ENCODE peak calls at places on chromosomes 5 and 9, in four cellular contexts. One of them, this sample, is unnamed.

GRCh38 chr5:143796753-143797152 is 15.2 kb upstream of the HMHB1 start:
- DNase-seq in K562: no peak
- DNase-seq in HepG2: no peak
- DNase-seq in GM12878: no peak
- DNase-seq in this sample: no peak

GRCh38 chr9:112809351-112809848 is 58.8 kb downstream of the SNX30 start:
- DNase-seq in HepG2: no peak
- DNase-seq in GM12878: peak; percentile 98
- DNase-seq in K562: no peak
- DNase-seq in this sample: no peak

GRCh38 chr9:22216730-22217160 is 207.6 kb upstream of the CDKN2B start:
- DNase-seq in GM12878: no peak
- DNase-seq in HepG2: peak; percentile 8
- DNase-seq in K562: no peak
- DNase-seq in this sample: no peak

GRCh38 chr5:179558912-179559279 is 8.5 kb downstream of the RUFY1 start:
- DNase-seq in HepG2: peak; percentile 39
- DNase-seq in K562: no peak
- DNase-seq in GM12878: no peak
- DNase-seq in this sample: peak; percentile 69

GRCh38 chr5:68475476-68475875 is 259.9 kb downstream of the PIK3R1 start:
- DNase-seq in HepG2: no peak
- DNase-seq in K562: no peak
- DNase-seq in GM12878: no peak
- DNase-seq in this sample: no peak

GRCh38 chr5:137231535-137231934 is 267.6 kb downstream of the SPOCK1 start:
- DNase-seq in GM12878: no peak
- DNase-seq in HepG2: no peak
- DNase-seq in K562: no peak
- DNase-seq in this sample: no peak

GRCh38 chr5:140398379-140398811 is 3.2 kb upstream of the ANKHD1 start:
- DNase-seq in K562: no peak
- DNase-seq in HepG2: peak; percentile 20
- DNase-seq in GM12878: no peak
- DNase-seq in this sample: peak; percentile 34

GRCh38 chr5:122607818-122608217 is 167.1 kb upstream of the SNX2 start:
- DNase-seq in HepG2: no peak
- DNase-seq in K562: no peak
- DNase-seq in GM12878: no peak
- DNase-seq in this sample: no peak

GRCh38 chr5:103674321-103674720 is 111.7 kb upstream of the NUDT12 start:
- DNase-seq in HepG2: no peak
- DNase-seq in K562: no peak
- DNase-seq in GM12878: no peak
- DNase-seq in this sample: no peak

GRCh38 chr9:69180670-69181069 is 6.6 kb downstream of the TJP2 start:
- DNase-seq in HepG2: peak; percentile 93
- DNase-seq in K562: peak; percentile 85
- DNase-seq in GM12878: no peak
- DNase-seq in this sample: peak; percentile 86

DNA sequence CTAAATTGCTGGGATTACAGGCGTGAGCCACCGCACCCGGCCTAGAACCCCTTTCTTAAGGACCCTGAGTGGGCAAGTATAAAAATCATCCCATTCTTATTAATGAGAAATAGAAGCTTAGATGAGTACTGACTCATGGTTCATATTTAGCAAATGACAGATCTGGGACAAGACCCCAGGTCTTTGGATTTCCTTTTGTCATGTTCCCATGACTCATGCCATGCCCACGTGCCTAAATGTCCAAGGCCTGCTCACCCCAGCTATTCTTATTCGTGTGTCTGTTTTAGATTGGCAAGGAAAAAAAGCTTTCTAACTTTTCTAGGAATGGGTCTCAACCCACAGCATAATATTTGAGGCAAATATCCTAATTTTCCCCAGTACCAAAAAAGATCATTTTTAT is 57.7 kb upstream of the RPS23 start:
- DNase-seq in GM12878: no peak
- DNase-seq in K562: no peak
- DNase-seq in HepG2: no peak
- DNase-seq in this sample: no peak
- TF ChIP-seq POLR2AphosphoS2 in GM12878: no peak
- TF ChIP-seq POLR2AphosphoS2 in K562: no peak
- TF ChIP-seq POLR2AphosphoS2 in HepG2: no peak
- TF ChIP-seq POLR2AphosphoS2 in this sample: no peak

GRCh38 chr5:72281764-72282499 is 38.1 kb downstream of the MRPS27 start:
- DNase-seq in K562: peak; percentile 19
- DNase-seq in HepG2: peak; percentile 35
- DNase-seq in GM12878: no peak
- DNase-seq in this sample: peak; percentile 56

GRCh38 chr5:72281430-72281763 is 38.6 kb downstream of the MRPS27 start:
- DNase-seq in GM12878: no peak
- DNase-seq in K562: no peak
- DNase-seq in HepG2: no peak
- DNase-seq in this sample: no peak

GRCh38 chr5:72282878-72283277 is 37.2 kb downstream of the MRPS27 start:
- DNase-seq in HepG2: no peak
- DNase-seq in GM12878: no peak
- DNase-seq in K562: no peak
- DNase-seq in this sample: no peak

GRCh38 chr5:72284674-72285424 is 35.2 kb downstream of the MRPS27 start:
- DNase-seq in GM12878: no peak
- DNase-seq in K562: no peak
- DNase-seq in HepG2: no peak
- DNase-seq in this sample: no peak

GRCh38 chr5:72283358-72283757 is 36.7 kb downstream of the MRPS27 start:
- DNase-seq in K562: no peak
- DNase-seq in HepG2: no peak
- DNase-seq in GM12878: no peak
- DNase-seq in this sample: no peak
- TF ChIP-seq POLR2AphosphoS2 in K562: no peak
- TF ChIP-seq POLR2AphosphoS2 in HepG2: no peak
- TF ChIP-seq POLR2AphosphoS2 in GM12878: no peak
- TF ChIP-seq POLR2AphosphoS2 in this sample: no peak

DNA sequence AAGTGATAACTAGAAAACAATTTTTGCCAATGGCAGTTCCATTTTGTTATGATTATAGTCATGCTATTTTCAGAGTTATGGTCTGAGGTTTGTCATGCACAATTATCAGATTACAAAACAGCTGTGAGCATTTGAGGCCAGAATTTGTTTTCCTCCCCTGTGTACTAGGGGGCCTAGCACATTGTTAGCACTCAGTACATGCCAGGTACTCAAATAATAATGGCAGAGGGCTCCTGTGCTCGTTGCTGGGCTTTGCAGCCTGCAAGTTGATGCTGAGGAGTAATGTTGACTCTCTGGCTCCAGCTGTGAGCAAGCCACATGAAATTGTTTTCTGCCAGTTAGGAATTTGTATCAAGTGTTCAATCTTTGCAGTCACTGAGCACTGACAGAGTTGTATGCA is 6.9 kb downstream of the DNAI1 start:
- DNase-seq in GM12878: no peak
- DNase-seq in HepG2: no peak
- DNase-seq in K562: no peak
- DNase-seq in this sample: no peak
- TF ChIP-seq POLR2AphosphoS2 in GM12878: no peak
- TF ChIP-seq POLR2AphosphoS2 in HepG2: no peak
- TF ChIP-seq POLR2AphosphoS2 in K562: no peak
- TF ChIP-seq POLR2AphosphoS2 in this sample: no peak

GRCh38 chr5:95647886-95648860 is 1.6 kb downstream of the RFESD start:
- DNase-seq in HepG2: no peak
- DNase-seq in GM12878: no peak
- DNase-seq in K562: no peak
- DNase-seq in this sample: peak; percentile 26
- TF ChIP-seq POLR2AphosphoS2 in HepG2: no peak
- TF ChIP-seq POLR2AphosphoS2 in GM12878: no peak
- TF ChIP-seq POLR2AphosphoS2 in K562: no peak
- TF ChIP-seq POLR2AphosphoS2 in this sample: no peak

GRCh38 chr9:18366184-18366583 is 107.8 kb upstream of the ADAMTSL1 start:
- DNase-seq in HepG2: no peak
- DNase-seq in K562: no peak
- DNase-seq in GM12878: no peak
- DNase-seq in this sample: no peak

GRCh38 chr9:18360005-18360404 is 113.9 kb upstream of the ADAMTSL1 start:
- DNase-seq in HepG2: no peak
- DNase-seq in GM12878: no peak
- DNase-seq in K562: no peak
- DNase-seq in this sample: no peak

GRCh38 chr9:18365651-18366050 is 108.3 kb upstream of the ADAMTSL1 start:
- DNase-seq in HepG2: no peak
- DNase-seq in GM12878: no peak
- DNase-seq in K562: no peak
- DNase-seq in this sample: no peak

GRCh38 chr9:18361621-18362020 is 112.3 kb upstream of the ADAMTSL1 start:
- DNase-seq in GM12878: no peak
- DNase-seq in HepG2: no peak
- DNase-seq in K562: no peak
- DNase-seq in this sample: no peak

DNA sequence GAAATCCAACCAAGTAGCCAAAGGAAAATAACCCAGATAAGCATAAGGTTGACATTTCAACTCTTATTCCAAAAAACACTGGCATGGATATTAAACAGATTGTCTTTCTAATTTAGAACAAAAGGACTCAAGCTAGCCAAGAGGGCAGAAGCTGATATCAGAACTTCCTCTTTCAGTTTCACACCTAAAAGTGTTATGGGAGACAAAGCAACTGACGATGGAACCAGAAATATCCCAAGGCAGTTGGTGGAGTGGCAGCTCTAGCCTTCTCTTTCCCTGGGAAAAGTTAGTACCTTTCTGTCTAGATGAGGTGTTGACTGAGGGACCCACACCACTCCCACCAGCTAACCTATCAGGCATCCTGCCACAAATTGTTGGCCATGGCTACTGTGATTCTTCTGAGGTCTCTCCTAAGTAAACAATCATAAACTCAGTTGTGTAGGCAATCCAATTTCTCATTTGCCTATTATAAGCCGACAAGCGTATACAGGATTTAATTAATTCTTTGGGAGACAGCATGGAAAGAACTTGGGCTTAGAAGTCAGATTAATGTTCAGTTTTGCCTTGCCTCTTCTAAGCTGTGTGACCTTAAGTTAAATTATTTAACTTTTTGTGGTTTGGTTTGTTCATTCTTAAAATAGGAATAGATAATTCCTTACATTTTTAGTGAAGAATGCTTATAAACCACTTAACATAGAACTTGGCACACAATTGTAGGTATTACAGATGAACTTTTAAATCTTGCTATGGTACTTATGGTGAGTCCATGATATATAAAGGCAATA is 110.9 kb upstream of the ADAMTSL1 start:
- DNase-seq in K562: no peak
- DNase-seq in HepG2: no peak
- DNase-seq in GM12878: no peak
- DNase-seq in this sample: no peak
- TF ChIP-seq POLR2AphosphoS2 in K562: no peak
- TF ChIP-seq POLR2AphosphoS2 in HepG2: no peak
- TF ChIP-seq POLR2AphosphoS2 in GM12878: no peak
- TF ChIP-seq POLR2AphosphoS2 in this sample: no peak

GRCh38 chr5:1352231-1352825 is 7.4 kb upstream of the CLPTM1L start:
- DNase-seq in K562: no peak
- DNase-seq in HepG2: no peak
- DNase-seq in GM12878: no peak
- DNase-seq in this sample: no peak

GRCh38 chr5:1357946-1358725 is 13.2 kb upstream of the CLPTM1L start:
- DNase-seq in HepG2: no peak
- DNase-seq in K562: no peak
- DNase-seq in GM12878: no peak
- DNase-seq in this sample: no peak

GRCh38 chr5:1356873-1357787 is 12.2 kb upstream of the CLPTM1L start:
- DNase-seq in K562: no peak
- DNase-seq in GM12878: no peak
- DNase-seq in HepG2: no peak
- DNase-seq in this sample: no peak

GRCh38 chr5:1351156-1351555 is 6.3 kb upstream of the CLPTM1L start:
- DNase-seq in K562: no peak
- DNase-seq in HepG2: no peak
- DNase-seq in GM12878: no peak
- DNase-seq in this sample: no peak

DNA sequence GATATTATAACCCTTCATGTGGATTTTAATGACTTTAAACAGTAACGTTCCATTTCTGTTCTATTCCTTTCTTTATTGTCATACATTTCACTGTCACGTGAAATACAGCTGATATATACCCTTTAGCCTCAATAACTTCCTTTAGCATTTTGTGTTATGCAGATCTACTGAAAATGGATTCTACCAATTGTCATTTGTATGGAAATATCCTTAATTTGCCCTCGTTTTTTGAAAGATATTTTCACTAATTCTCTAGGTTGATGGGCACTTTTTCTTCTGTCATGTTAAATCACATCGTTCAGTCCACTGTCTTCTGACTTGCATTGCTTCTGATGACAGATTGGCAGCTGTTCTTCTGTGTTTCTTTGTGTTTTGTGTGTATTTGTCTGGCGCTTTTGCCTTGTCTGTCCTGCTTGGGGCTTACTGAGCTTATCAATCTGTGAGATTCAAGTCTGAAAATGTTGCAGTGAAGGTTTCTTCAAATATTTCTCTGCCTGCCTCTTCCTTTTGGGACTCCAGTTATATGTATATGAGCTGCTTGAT is 9.7 kb upstream of the CLPTM1L start:
- DNase-seq in HepG2: no peak
- DNase-seq in GM12878: no peak
- DNase-seq in K562: no peak
- DNase-seq in this sample: no peak
- TF ChIP-seq POLR2AphosphoS2 in HepG2: no peak
- TF ChIP-seq POLR2AphosphoS2 in GM12878: no peak
- TF ChIP-seq POLR2AphosphoS2 in K562: no peak
- TF ChIP-seq POLR2AphosphoS2 in this sample: no peak

GRCh38 chr5:105503950-105504349 is 1941.4 kb upstream of the NUDT12 start:
- DNase-seq in K562: no peak
- DNase-seq in HepG2: no peak
- DNase-seq in GM12878: no peak
- DNase-seq in this sample: no peak
- TF ChIP-seq POLR2AphosphoS2 in K562: no peak
- TF ChIP-seq POLR2AphosphoS2 in HepG2: no peak
- TF ChIP-seq POLR2AphosphoS2 in GM12878: no peak
- TF ChIP-seq POLR2AphosphoS2 in this sample: no peak

GRCh38 chr5:171168177-171168576 is 140.9 kb upstream of the TLX3 start:
- DNase-seq in HepG2: no peak
- DNase-seq in K562: no peak
- DNase-seq in GM12878: no peak
- DNase-seq in this sample: no peak

GRCh38 chr5:171162602-171163001 is 146.4 kb upstream of the TLX3 start:
- DNase-seq in HepG2: no peak
- DNase-seq in K562: peak; percentile 12
- DNase-seq in GM12878: no peak
- DNase-seq in this sample: peak; percentile 21

GRCh38 chr5:171162165-171162564 is 146.9 kb upstream of the TLX3 start:
- DNase-seq in K562: no peak
- DNase-seq in HepG2: no peak
- DNase-seq in GM12878: no peak
- DNase-seq in this sample: no peak

DNA sequence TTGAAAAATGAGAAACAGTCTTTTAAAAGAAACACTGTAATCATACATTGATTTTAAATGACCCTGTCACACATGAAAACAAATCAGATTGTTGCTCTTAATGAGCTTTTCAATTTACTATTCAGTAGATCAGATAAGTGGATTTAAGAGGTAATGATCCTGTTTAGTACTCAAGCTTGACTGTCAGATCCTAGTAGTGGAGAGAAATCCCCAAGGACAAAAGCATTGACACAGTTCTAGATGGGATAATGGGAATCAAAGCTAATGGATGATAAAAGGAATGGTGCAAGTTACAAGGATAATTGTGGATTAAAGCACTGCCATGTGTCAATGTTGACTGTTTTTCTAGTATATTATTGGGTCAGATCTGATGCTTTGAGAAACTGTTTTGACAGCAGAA is 142.3 kb upstream of the TLX3 start:
- DNase-seq in K562: no peak
- DNase-seq in GM12878: no peak
- DNase-seq in HepG2: no peak
- DNase-seq in this sample: no peak
- TF ChIP-seq POLR2AphosphoS2 in K562: no peak
- TF ChIP-seq POLR2AphosphoS2 in GM12878: no peak
- TF ChIP-seq POLR2AphosphoS2 in HepG2: no peak
- TF ChIP-seq POLR2AphosphoS2 in this sample: no peak

This sample was measured in A549.